ENCODE peak calls at places on chromosomes 5 and 9, in eight cellular contexts. Q is bronchial epithelial cell; W is HTR-8/SVneo; R is hippocampal formation; B is NCI-H1092 treated with DMSO at 0.1 percent for 48 hours; O is T47D; L is AG10803; E is stimulated activated CD8-positive, alpha-beta memory T cell treated with anti-CD3 and anti-CD28 coated beads, Interleukin-15, amount 100 ng/mL, for 48 hours. S is an unnamed sample.
A peak's percentile ranks its signal among the peaks of the same experiment; 100 is the strongest.

GRCh38 chr9:126693428-126693931 is 79.8 kb downstream of the LMX1B start:
- DNase-seq in Q (no peak), W (no peak), R (no peak), B (no peak), O (no peak), L (no peak), E (no peak), S (no peak)

GRCh38 chr9:107405511-107405910 is 84.1 kb downstream of the KLF4 start:
- DNase-seq in Q (no peak), W (no peak), R (no peak), B (no peak), O (no peak), L (no peak), E (no peak), S (no peak)

GRCh38 chr5:168005093-168005492 is 286.4 kb upstream of the WWC1 start:
- DNase-seq in Q (peak; percentile 56), W (no peak), R (no peak), B (no peak), O (no peak), L (peak; percentile 35), E (no peak), S (no peak)

GRCh38 chr9:127858041-127858512 is 3.6 kb upstream of the ENG start:
- DNase-seq in Q (no peak), W (no peak), R (no peak), B (peak; percentile 85), O (no peak), L (peak; percentile 22), E (no peak), S (no peak)

GRCh38 chr9:135526089-135526729 is 5.0 kb downstream of the LCN1 start:
- DNase-seq in Q (no peak), W (no peak), R (no peak), B (no peak), O (no peak), L (no peak), E (no peak), S (no peak)

GRCh38 chr9:124040935-124041816 is 29.6 kb downstream of the LHX2 start:
- DNase-seq in Q (no peak), W (peak; percentile 42), R (peak; percentile 9), B (peak; percentile 28), O (peak; percentile 84), L (no peak), E (peak; percentile 10), S (no peak)

GRCh38 chr9:116365056-116365471 is 211.5 kb downstream of the PAPPA start:
- DNase-seq in Q (peak; percentile 56), W (peak; percentile 59), R (peak; percentile 5), B (peak; percentile 59), O (peak; percentile 59), L (peak; percentile 59), E (no peak), S (peak; percentile 71)

GRCh38 chr5:144304683-144305082 is 134.0 kb downstream of the KCTD16 start:
- DNase-seq in Q (no peak), W (no peak), R (no peak), B (no peak), O (no peak), L (no peak), E (no peak), S (no peak)

GRCh38 chr5:172506921-172507320 is 52.6 kb upstream of the SH3PXD2B start:
- DNase-seq in Q (no peak), W (no peak), R (no peak), B (no peak), O (no peak), L (no peak), E (no peak), S (no peak)

GRCh38 chr5:32837211-32837610 is 126.1 kb downstream of the NPR3 start:
- DNase-seq in Q (peak; percentile 29), W (no peak), R (no peak), B (no peak), O (no peak), L (no peak), E (no peak), S (peak; percentile 45)

GRCh38 chr5:149618581-149619248 is 37.4 kb downstream of the ARHGEF37 start:
- DNase-seq in Q (peak; percentile 99), W (peak; percentile 77), R (no peak), B (peak; percentile 32), O (peak; percentile 59), L (peak; percentile 59), E (no peak), S (peak; percentile 76)

GRCh38 chr9:80146466-80146865 is 574.7 kb downstream of the TLE4 start:
- DNase-seq in Q (no peak), W (peak; percentile 1), R (no peak), B (no peak), O (no peak), L (peak; percentile 1), E (no peak), S (no peak)

GRCh38 chr5:10145922-10146321 is 103.8 kb downstream of the ATPSCKMT start:
- DNase-seq in Q (peak; percentile 39), W (peak; percentile 56), R (no peak), B (no peak), O (no peak), L (peak; percentile 67), E (no peak), S (peak; percentile 46)

GRCh38 chr9:93093449-93094293 is 2.3 kb upstream of the CARD19 start:
- DNase-seq in Q (no peak), W (no peak), R (no peak), B (no peak), O (no peak), L (no peak), E (no peak), S (no peak)

GRCh38 chr5:151002250-151002649 is 18.1 kb upstream of the GPX3 start:
- DNase-seq in Q (peak; percentile 57), W (no peak), R (no peak), B (no peak), O (no peak), L (peak; percentile 52), E (no peak), S (peak; percentile 33)

GRCh38 chr5:60514152-60514551 is 185.8 kb downstream of the DEPDC1B start:
- DNase-seq in Q (no peak), W (no peak), R (no peak), B (no peak), O (no peak), L (no peak), E (no peak), S (no peak)

GRCh38 chr9:99008187-99008586 is 64.5 kb downstream of the COL15A1 start:
- DNase-seq in Q (no peak), W (no peak), R (no peak), B (no peak), O (no peak), L (no peak), E (no peak), S (no peak)

GRCh38 chr9:91857831-91858669 is 92.0 kb downstream of the ROR2 start:
- DNase-seq in Q (peak; percentile 0), W (no peak), R (no peak), B (no peak), O (no peak), L (no peak), E (no peak), S (no peak)

GRCh38 chr9:95085861-95086563 is 231.5 kb downstream of the FANCC start:
- DNase-seq in Q (no peak), W (no peak), R (no peak), B (no peak), O (no peak), L (no peak), E (no peak), S (no peak)

GRCh38 chr5:110852541-110852940 is 113.7 kb downstream of the SLC25A46 start:
- DNase-seq in Q (peak; percentile 85), W (no peak), R (no peak), B (no peak), O (no peak), L (no peak), E (no peak), S (no peak)

GRCh38 chr9:129323999-129324553 is 146.0 kb upstream of the IER5L start:
- DNase-seq in Q (no peak), W (no peak), R (no peak), B (no peak), O (no peak), L (no peak), E (no peak), S (no peak)

GRCh38 chr9:136143215-136144001 is 24.7 kb upstream of the TMEM250 start:
- DNase-seq in Q (no peak), W (no peak), R (no peak), B (no peak), O (peak; percentile 72), L (no peak), E (no peak), S (peak; percentile 16)

GRCh38 chr9:137866226-137867141 is 11.1 kb upstream of the CACNA1B start:
- DNase-seq in Q (no peak), W (no peak), R (no peak), B (no peak), O (no peak), L (no peak), E (no peak), S (no peak)

GRCh38 chr5:99949361-99949760 is 585.8 kb upstream of the FAM174A start:
- DNase-seq in Q (no peak), W (no peak), R (no peak), B (no peak), O (no peak), L (no peak), E (no peak), S (no peak)

GRCh38 chr9:93960221-93960970 is 5.2 kb upstream of the BARX1 start:
- DNase-seq in Q (no peak), W (no peak), R (no peak), B (no peak), O (no peak), L (no peak), E (no peak), S (no peak)

GRCh38 chr5:57532513-57533497 is 50.2 kb upstream of the ACTBL2 start:
- DNase-seq in Q (peak; percentile 68), W (no peak), R (no peak), B (no peak), O (no peak), L (peak; percentile 21), E (no peak), S (peak; percentile 51)

GRCh38 chr9:82797539-82797938 is 265.4 kb downstream of the RASEF start:
- DNase-seq in Q (no peak), W (no peak), R (no peak), B (peak; percentile 62), O (no peak), L (no peak), E (no peak), S (no peak)

GRCh38 chr5:170211575-170212334 is 21.0 kb upstream of the C5orf58 start:
- DNase-seq in Q (peak; percentile 85), W (no peak), R (no peak), B (no peak), O (no peak), L (no peak), E (no peak), S (no peak)

GRCh38 chr5:72611111-72611724 is 104.0 kb upstream of the ZNF366 start:
- DNase-seq in Q (peak; percentile 63), W (peak; percentile 65), R (peak; percentile 87), B (peak; percentile 69), O (peak; percentile 44), L (peak; percentile 78), E (peak; percentile 12), S (peak; percentile 69)

GRCh38 chr9:6782378-6782777 is 24.6 kb downstream of the KDM4C start:
- DNase-seq in Q (no peak), W (no peak), R (no peak), B (no peak), O (no peak), L (no peak), E (no peak), S (no peak)

GRCh38 chr5:77709340-77709739 is 66.8 kb downstream of the TBCA start:
- DNase-seq in Q (no peak), W (no peak), R (no peak), B (no peak), O (no peak), L (no peak), E (no peak), S (no peak)

GRCh38 chr5:150060471-150060870 is 25.9 kb downstream of the CSF1R start:
- DNase-seq in Q (no peak), W (no peak), R (no peak), B (no peak), O (no peak), L (no peak), E (no peak), S (no peak)

GRCh38 chr5:178983728-178984127 is 11.4 kb downstream of the GRM6 start:
- DNase-seq in Q (no peak), W (no peak), R (no peak), B (no peak), O (no peak), L (no peak), E (no peak), S (no peak)

GRCh38 chr9:127066775-127067111 is 55.7 kb downstream of the ANGPTL2 start:
- DNase-seq in Q (peak; percentile 77), W (no peak), R (no peak), B (no peak), O (no peak), L (peak; percentile 76), E (no peak), S (no peak)

S was measured in RPMI7951.